ENCODE peak calls at places on chromosomes 16 and 17, in seven cellular contexts. One of them, this sample, is unnamed.

GRCh38 chr16:57485916-57486857 is at the start of gene DOK4:
- DNase-seq in HS-27A: no peak
- DNase-seq in cardiac muscle cell: peak
- DNase-seq in fibroblast of the conjunctiva: no peak
- DNase-seq in C1 segment of cervical spinal cord: peak
- DNase-seq in AG04449: no peak
- DNase-seq in T-helper 17 cell: peak
- DNase-seq in this sample: no peak

GRCh38 chr16:11257131-11257938 is 1.3 kb upstream of the SOCS1 start:
- DNase-seq in AG04449: no peak
- DNase-seq in fibroblast of the conjunctiva: peak
- DNase-seq in cardiac muscle cell: peak
- DNase-seq in C1 segment of cervical spinal cord: peak
- DNase-seq in T-helper 17 cell: peak
- DNase-seq in HS-27A: peak
- DNase-seq in this sample: no peak

GRCh38 chr17:4573682-4574081 is 10.6 kb upstream of the SMTNL2 start:
- DNase-seq in T-helper 17 cell: peak
- DNase-seq in HS-27A: no peak
- DNase-seq in fibroblast of the conjunctiva: no peak
- DNase-seq in cardiac muscle cell: no peak
- DNase-seq in C1 segment of cervical spinal cord: no peak
- DNase-seq in AG04449: no peak
- DNase-seq in this sample: no peak

GRCh38 chr16:89547860-89548259 is 12.6 kb upstream of the RPL13 start:
- DNase-seq in cardiac muscle cell: no peak
- DNase-seq in HS-27A: no peak
- DNase-seq in fibroblast of the conjunctiva: no peak
- DNase-seq in T-helper 17 cell: no peak
- DNase-seq in C1 segment of cervical spinal cord: no peak
- DNase-seq in AG04449: no peak
- DNase-seq in this sample: no peak

GRCh38 chr17:45073414-45074070 is 12.4 kb downstream of the NMT1 start:
- DNase-seq in fibroblast of the conjunctiva: peak
- DNase-seq in cardiac muscle cell: no peak
- DNase-seq in AG04449: peak
- DNase-seq in C1 segment of cervical spinal cord: no peak
- DNase-seq in HS-27A: no peak
- DNase-seq in T-helper 17 cell: no peak
- DNase-seq in this sample: peak

GRCh38 chr17:8479431-8479947 is 43.8 kb downstream of the NDEL1 start:
- DNase-seq in C1 segment of cervical spinal cord: peak
- DNase-seq in AG04449: no peak
- DNase-seq in T-helper 17 cell: no peak
- DNase-seq in HS-27A: no peak
- DNase-seq in cardiac muscle cell: no peak
- DNase-seq in fibroblast of the conjunctiva: peak
- DNase-seq in this sample: peak

GRCh38 chr16:30942421-30942796 is 6.5 kb upstream of the ORAI3 start:
- DNase-seq in AG04449: no peak
- DNase-seq in cardiac muscle cell: no peak
- DNase-seq in T-helper 17 cell: no peak
- DNase-seq in HS-27A: no peak
- DNase-seq in fibroblast of the conjunctiva: no peak
- DNase-seq in C1 segment of cervical spinal cord: no peak
- DNase-seq in this sample: no peak

GRCh38 chr17:55564077-55564476 is 52.8 kb upstream of the SMIM36 start:
- DNase-seq in HS-27A: no peak
- DNase-seq in fibroblast of the conjunctiva: no peak
- DNase-seq in C1 segment of cervical spinal cord: no peak
- DNase-seq in T-helper 17 cell: no peak
- DNase-seq in cardiac muscle cell: no peak
- DNase-seq in AG04449: no peak
- DNase-seq in this sample: no peak

GRCh38 chr16:88941051-88941932 is 35.7 kb downstream of the CBFA2T3 start:
- DNase-seq in AG04449: no peak
- DNase-seq in T-helper 17 cell: no peak
- DNase-seq in cardiac muscle cell: peak
- DNase-seq in HS-27A: no peak
- DNase-seq in C1 segment of cervical spinal cord: no peak
- DNase-seq in fibroblast of the conjunctiva: no peak
- DNase-seq in this sample: no peak

GRCh38 chr17:33575046-33575445 is 282.0 kb upstream of the ASIC2 start:
- DNase-seq in HS-27A: no peak
- DNase-seq in cardiac muscle cell: no peak
- DNase-seq in AG04449: no peak
- DNase-seq in fibroblast of the conjunctiva: no peak
- DNase-seq in C1 segment of cervical spinal cord: no peak
- DNase-seq in T-helper 17 cell: no peak
- DNase-seq in this sample: no peak

GRCh38 chr17:77783991-77784820 is 174.3 kb upstream of the TNRC6C start:
- DNase-seq in T-helper 17 cell: peak
- DNase-seq in fibroblast of the conjunctiva: no peak
- DNase-seq in cardiac muscle cell: no peak
- DNase-seq in AG04449: no peak
- DNase-seq in C1 segment of cervical spinal cord: no peak
- DNase-seq in HS-27A: no peak
- DNase-seq in this sample: no peak

GRCh38 chr16:81136331-81137011 is 40.3 kb upstream of the GCSH start:
- DNase-seq in AG04449: no peak
- DNase-seq in T-helper 17 cell: no peak
- DNase-seq in HS-27A: no peak
- DNase-seq in fibroblast of the conjunctiva: no peak
- DNase-seq in C1 segment of cervical spinal cord: no peak
- DNase-seq in cardiac muscle cell: no peak
- DNase-seq in this sample: peak

GRCh38 chr16:89197033-89197632 is 3.2 kb downstream of the SLC22A31 start:
- DNase-seq in AG04449: no peak
- DNase-seq in fibroblast of the conjunctiva: no peak
- DNase-seq in cardiac muscle cell: no peak
- DNase-seq in C1 segment of cervical spinal cord: peak
- DNase-seq in HS-27A: no peak
- DNase-seq in T-helper 17 cell: no peak
- DNase-seq in this sample: no peak

GRCh38 chr17:58253082-58253481 is 14.7 kb downstream of the LPO start:
- DNase-seq in fibroblast of the conjunctiva: no peak
- DNase-seq in AG04449: no peak
- DNase-seq in HS-27A: no peak
- DNase-seq in cardiac muscle cell: no peak
- DNase-seq in T-helper 17 cell: no peak
- DNase-seq in C1 segment of cervical spinal cord: no peak
- DNase-seq in this sample: no peak